ENCODE peak calls at places on chromosomes 16 and 17, in six cellular contexts. Z is IMR-90, I is mesendoderm, H is cardiac muscle cell, M is A549, G is aorta. E is an unnamed sample. For H3K4me1, the result is how much of the 10 kb centered on the place peaks cover.

GRCh38 chr17:72863511-72864175 is 228.8 kb downstream of the SLC39A11 start:
- DNase-seq in H (no peak), I (no peak), M (no peak), Z (no peak), G (no peak), E (no peak)

GRCh38 chr17:22496450-22496849 is 804.1 kb downstream of the KCNJ18 start:
- DNase-seq in M (no peak), I (no peak), G (no peak), Z (no peak), H (no peak), E (no peak)

GRCh38 chr17:16002708-16003265 is 3.2 kb downstream of the TTC19 start:
- DNase-seq in G (no peak), Z (no peak), M (no peak), H (no peak), I (no peak), E (no peak)

GRCh38 chr17:30336369-30337171 is 2.7 kb upstream of the TMIGD1 start:
- DNase-seq in G (no peak), I (peak), Z (peak), H (no peak), M (peak), E (no peak)

GRCh38 chr16:78385406-78385805 is 286.0 kb downstream of the WWOX start:
- DNase-seq in G (no peak), I (no peak), H (no peak), Z (no peak), M (no peak), E (no peak)

GRCh38 chr17:7809086-7809790 is 24.8 kb upstream of the KDM6B start:
- DNase-seq in G (peak), I (no peak), H (no peak), M (no peak), Z (no peak), E (peak)

GRCh38 chr17:12734852-12735430 is 54.4 kb upstream of the ARHGAP44 start:
- DNase-seq in M (no peak), I (peak), G (no peak), H (peak), Z (no peak), E (no peak)

GRCh38 chr17:7914771-7915610 is 1.1 kb downstream of the RNF227 start:
- DNase-seq in Z (peak), M (peak), H (peak), G (no peak), I (no peak), E (peak)

GRCh38 chr16:24983521-24983920 is 31.6 kb downstream of the ARHGAP17 start:
- DNase-seq in Z (no peak), M (no peak), H (no peak), I (no peak), G (no peak), E (no peak)

GRCh38 chr17:27475981-27476895 is 20.0 kb downstream of the KSR1 start:
- DNase-seq in Z (no peak), H (no peak), M (no peak), G (no peak), I (no peak), E (no peak)
- H3K27ac ChIP-seq in Z (no peak), H (peak), M (no peak), G (no peak), I (no peak), E (no peak)

GRCh38 chr16:19697756-19698318 is 20.2 kb downstream of the KNOP1 start:
- DNase-seq in Z (no peak), H (no peak), M (no peak), G (peak), I (no peak), E (no peak)
- H3K4me1 ChIP-seq in Z (under half), H (under half), M (half or more), G (under half), I (under half), E (under half)

DNA sequence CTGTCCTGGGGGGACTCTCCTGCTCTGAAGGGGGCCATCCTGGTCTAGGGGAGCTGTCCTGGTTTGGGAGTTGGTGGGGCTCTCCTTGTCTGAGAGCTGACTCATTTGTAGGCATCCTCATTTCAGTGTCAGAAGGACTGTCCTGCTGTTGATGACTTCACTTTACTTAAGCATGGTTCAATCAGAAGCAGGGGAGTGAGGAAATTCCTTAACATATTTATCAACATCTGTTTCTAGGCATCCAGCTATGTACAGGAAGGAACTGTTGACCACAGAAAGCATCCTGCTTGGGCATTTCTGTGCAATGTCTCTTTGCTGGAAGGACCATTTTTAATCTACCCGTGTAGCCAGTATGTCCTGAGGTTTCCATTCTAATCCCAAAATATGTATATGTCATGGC is 502.7 kb upstream of the HSBP1 start:
- DNase-seq in Z (peak), G (no peak), H (no peak), M (no peak), I (no peak), E (peak)
- H3K27ac ChIP-seq in Z (no peak), G (no peak), H (no peak), M (no peak), I (no peak), E (no peak)

GRCh38 chr16:85557083-85557975 is 55.8 kb upstream of the GSE1 start:
- DNase-seq in H (no peak), G (no peak), M (peak), Z (no peak), I (no peak), E (peak)
- H3K4me1 ChIP-seq in H (under half), G (under half), M (under half), Z (under half), I (under half), E (under half)

GRCh38 chr17:70375813-70376448 is 206.6 kb downstream of the KCNJ2 start:
- DNase-seq in Z (no peak), I (no peak), M (no peak), H (no peak), G (no peak), E (no peak)

GRCh38 chr17:70373369-70373768 is 204.0 kb downstream of the KCNJ2 start:
- DNase-seq in G (no peak), Z (no peak), H (no peak), I (no peak), M (no peak), E (no peak)

GRCh38 chr17:70375406-70375805 is 206.1 kb downstream of the KCNJ2 start:
- DNase-seq in G (no peak), H (no peak), I (peak), Z (no peak), M (no peak), E (no peak)

GRCh38 chr17:70378005-70378404 is 208.7 kb downstream of the KCNJ2 start:
- DNase-seq in G (no peak), Z (no peak), I (peak), M (no peak), H (no peak), E (no peak)

DNA sequence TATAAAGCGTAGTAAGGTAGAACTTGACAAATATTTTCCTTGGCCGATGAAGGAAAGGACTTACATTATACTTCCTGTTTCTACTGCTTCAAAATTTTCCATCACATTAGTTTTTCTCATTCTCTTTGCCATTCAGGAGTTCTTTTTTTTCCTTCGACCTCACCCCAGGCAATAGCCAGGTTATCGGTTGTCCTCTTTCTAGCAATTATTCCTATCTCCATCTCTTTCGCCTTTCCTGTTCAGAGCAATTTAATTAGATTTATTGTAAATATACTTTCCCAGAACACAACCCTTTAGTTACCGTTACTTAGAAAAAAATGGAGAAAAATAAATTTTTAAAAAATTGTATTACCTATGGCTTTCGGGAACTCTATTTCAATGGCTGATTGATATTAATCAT is 205.2 kb downstream of the KCNJ2 start:
- DNase-seq in H (no peak), Z (no peak), I (no peak), M (no peak), G (no peak), E (no peak)
- H3K27ac ChIP-seq in H (no peak), Z (no peak), I (no peak), M (no peak), G (no peak), E (no peak)